ENCODE peak calls at places on chromosome 11, in five cellular contexts. K is KBM-7; B is stimulated activated CD4-positive, alpha-beta T cell treated with anti-CD3 and anti-CD28 coated beads, Interleukin-2, amount 100 ng/mL, for 4 hours; C is kidney; Q is hypothalamus. T is an unnamed sample.
A peak's percentile ranks its signal among the peaks of the same experiment; 100 is the strongest.

GRCh38 chr11:131579932-131580387 is 209.5 kb downstream of the NTM start:
- DNase-seq in K (peak; percentile 10), B (no peak), C (no peak), Q (no peak), T (peak; percentile 67)

GRCh38 chr11:86664930-86665329 is 7.5 kb downstream of the ME3 start:
- DNase-seq in K (no peak), B (no peak), C (no peak), Q (no peak), T (no peak)

GRCh38 chr11:127996825-127997224 is 590.5 kb downstream of the ETS1 start:
- DNase-seq in K (no peak), B (no peak), C (no peak), Q (no peak), T (no peak)

GRCh38 chr11:102199673-102200072 is 89.4 kb downstream of the YAP1 start:
- DNase-seq in K (no peak), B (no peak), C (no peak), Q (no peak), T (no peak)

GRCh38 chr11:29782447-29782846 is 234.4 kb downstream of the KCNA4 start:
- DNase-seq in K (no peak), B (no peak), C (no peak), Q (no peak), T (no peak)

GRCh38 chr11:129402196-129402595 is 26.5 kb downstream of the BARX2 start:
- DNase-seq in K (no peak), B (no peak), C (no peak), Q (no peak), T (no peak)

GRCh38 chr11:3103076-3103475 is 45.9 kb upstream of the CARS1 start:
- DNase-seq in K (no peak), B (no peak), C (peak; percentile 60), Q (no peak), T (no peak)

GRCh38 chr11:9249252-9249651 is 15.9 kb downstream of the DENND5A start:
- DNase-seq in K (no peak), B (no peak), C (no peak), Q (no peak), T (no peak)

GRCh38 chr11:73752903-73753302 is 8.0 kb downstream of the RAB6A start:
- DNase-seq in K (no peak), B (no peak), C (no peak), Q (no peak), T (peak; percentile 5)

GRCh38 chr11:114132944-114133394 is 73.5 kb downstream of the ZBTB16 start:
- DNase-seq in K (no peak), B (no peak), C (no peak), Q (no peak), T (no peak)

GRCh38 chr11:86874314-86875056 is 74.1 kb downstream of the PRSS23 start:
- DNase-seq in K (no peak), B (no peak), C (no peak), Q (no peak), T (no peak)

GRCh38 chr11:63920126-63920869 is 3.3 kb upstream of the RCOR2 start:
- DNase-seq in K (no peak), B (no peak), C (peak; percentile 91), Q (peak; percentile 30), T (peak; percentile 76)

GRCh38 chr11:122984186-122985011 is 2.8 kb upstream of the BSX start:
- DNase-seq in K (peak; percentile 3), B (no peak), C (no peak), Q (no peak), T (peak; percentile 70)

GRCh38 chr11:120285256-120285655 is 39.8 kb upstream of the TLCD5 start:
- DNase-seq in K (no peak), B (no peak), C (no peak), Q (no peak), T (no peak)

GRCh38 chr11:102111011-102111786 is 952 bp downstream of the YAP1 start:
- DNase-seq in K (no peak), B (no peak), C (peak; percentile 93), Q (no peak), T (peak; percentile 93)

GRCh38 chr11:119416606-119417580 is 6.1 kb downstream of the THY1 start:
- DNase-seq in K (no peak), B (no peak), C (no peak), Q (no peak), T (no peak)

GRCh38 chr11:76215946-76216345 is 9.6 kb upstream of the WNT11 start:
- DNase-seq in K (no peak), B (no peak), C (peak; percentile 21), Q (no peak), T (no peak)

GRCh38 chr11:41985799-41986198 is 526.3 kb upstream of the LRRC4C start:
- DNase-seq in K (no peak), B (no peak), C (peak; percentile 51), Q (no peak), T (no peak)

GRCh38 chr11:18171377-18172000 is 1.1 kb upstream of the MRGPRX4 start:
- DNase-seq in K (peak; percentile 28), B (no peak), C (no peak), Q (no peak), T (peak; percentile 73)

GRCh38 chr11:36753960-36754359 is 155.9 kb upstream of the RAG2 start:
- DNase-seq in K (no peak), B (no peak), C (no peak), Q (no peak), T (no peak)

GRCh38 chr11:61343792-61344745 is 11.0 kb downstream of the TKFC start:
- DNase-seq in K (no peak), B (no peak), C (no peak), Q (no peak), T (no peak)

GRCh38 chr11:73085189-73085875 is 56.8 kb downstream of the FCHSD2 start:
- DNase-seq in K (peak; percentile 34), B (no peak), C (no peak), Q (no peak), T (no peak)

GRCh38 chr11:19988598-19988997 is 171.7 kb downstream of the DBX1 start:
- DNase-seq in K (no peak), B (no peak), C (peak; percentile 76), Q (no peak), T (peak; percentile 64)

GRCh38 chr11:111454561-111455192 is 57.5 kb downstream of the BTG4 start:
- DNase-seq in K (peak; percentile 30), B (peak; percentile 9), C (no peak), Q (peak; percentile 58), T (peak; percentile 81)

GRCh38 chr11:77821349-77821851 is 456 bp downstream of the AAMDC start:
- DNase-seq in K (peak; percentile 32), B (no peak), C (peak; percentile 72), Q (no peak), T (no peak)

GRCh38 chr11:47175746-47176327 is 842 bp downstream of the ARFGAP2 start:
- DNase-seq in K (peak; percentile 76), B (no peak), C (no peak), Q (no peak), T (no peak)

GRCh38 chr11:111846640-111847039 is 24.7 kb downstream of the ALG9 start:
- DNase-seq in K (no peak), B (no peak), C (no peak), Q (no peak), T (no peak)

GRCh38 chr11:103683581-103683980 is 352.9 kb upstream of the DDI1 start:
- DNase-seq in K (no peak), B (no peak), C (no peak), Q (no peak), T (no peak)

GRCh38 chr11:95450547-95451123 is 219.6 kb upstream of the SESN3 start:
- DNase-seq in K (no peak), B (no peak), C (no peak), Q (no peak), T (no peak)

GRCh38 chr11:64592234-64592615 is 1.2 kb downstream of the SLC22A12 start:
- DNase-seq in K (no peak), B (no peak), C (peak; percentile 22), Q (no peak), T (no peak)

GRCh38 chr11:75668508-75669297 is at the start of gene MAP6:
- DNase-seq in K (no peak), B (no peak), C (no peak), Q (no peak), T (peak; percentile 85)

GRCh38 chr11:64787526-64788320 is 9.4 kb upstream of the SF1 start:
- DNase-seq in K (peak; percentile 56), B (peak; percentile 36), C (peak; percentile 79), Q (no peak), T (peak; percentile 77)

GRCh38 chr11:10021563-10021962 is 272.5 kb downstream of the SBF2 start:
- DNase-seq in K (peak; percentile 33), B (no peak), C (no peak), Q (no peak), T (no peak)

GRCh38 chr11:120608760-120609211 is 97.2 kb downstream of the GRIK4 start:
- DNase-seq in K (no peak), B (no peak), C (peak; percentile 80), Q (no peak), T (peak; percentile 36)